ENCODE peak calls at places on chromosomes 6 and 20, in ten cellular contexts. One of them, this sample, is unnamed.

GRCh38 chr20:18397090-18397489 is 69.7 kb downstream of the DZANK1 start:
- DNase-seq in transverse colon: no peak
- DNase-seq in tibial nerve: no peak
- DNase-seq in spleen: no peak
- DNase-seq in A549: no peak
- DNase-seq in prostate gland: peak
- DNase-seq in HCT116: no peak
- DNase-seq in esophagus squamous epithelium: no peak
- DNase-seq in IMR-90: no peak
- DNase-seq in GM12892: no peak
- DNase-seq in this sample: no peak

GRCh38 chr6:44298055-44298803 is 14.9 kb downstream of the AARS2 start:
- DNase-seq in IMR-90: no peak
- DNase-seq in GM12892: no peak
- DNase-seq in spleen: peak
- DNase-seq in HCT116: no peak
- DNase-seq in transverse colon: no peak
- DNase-seq in A549: peak
- DNase-seq in prostate gland: no peak
- DNase-seq in esophagus squamous epithelium: no peak
- DNase-seq in tibial nerve: no peak
- DNase-seq in this sample: no peak

GRCh38 chr6:10976571-10976970 is 67.5 kb downstream of the ELOVL2 start:
- DNase-seq in A549: no peak
- DNase-seq in HCT116: no peak
- DNase-seq in spleen: no peak
- DNase-seq in prostate gland: no peak
- DNase-seq in GM12892: no peak
- DNase-seq in tibial nerve: no peak
- DNase-seq in IMR-90: no peak
- DNase-seq in esophagus squamous epithelium: no peak
- DNase-seq in transverse colon: no peak
- DNase-seq in this sample: no peak

GRCh38 chr20:63288581-63289251 is 4.3 kb upstream of the COL20A1 start:
- DNase-seq in HCT116: no peak
- DNase-seq in esophagus squamous epithelium: no peak
- DNase-seq in GM12892: no peak
- DNase-seq in A549: no peak
- DNase-seq in prostate gland: no peak
- DNase-seq in tibial nerve: no peak
- DNase-seq in transverse colon: no peak
- DNase-seq in spleen: no peak
- DNase-seq in IMR-90: no peak
- DNase-seq in this sample: peak

GRCh38 chr20:48624315-48625020 is 203.3 kb downstream of the PREX1 start:
- DNase-seq in GM12892: no peak
- DNase-seq in transverse colon: no peak
- DNase-seq in IMR-90: no peak
- DNase-seq in esophagus squamous epithelium: no peak
- DNase-seq in A549: no peak
- DNase-seq in spleen: peak
- DNase-seq in tibial nerve: no peak
- DNase-seq in prostate gland: no peak
- DNase-seq in HCT116: no peak
- DNase-seq in this sample: peak

GRCh38 chr6:16438677-16439615 is 200.6 kb downstream of the GMPR start:
- DNase-seq in HCT116: no peak
- DNase-seq in GM12892: no peak
- DNase-seq in A549: peak
- DNase-seq in IMR-90: peak
- DNase-seq in tibial nerve: no peak
- DNase-seq in prostate gland: no peak
- DNase-seq in spleen: no peak
- DNase-seq in esophagus squamous epithelium: no peak
- DNase-seq in transverse colon: no peak
- DNase-seq in this sample: no peak

GRCh38 chr6:53313784-53314382 is 34.9 kb downstream of the ELOVL5 start:
- DNase-seq in transverse colon: no peak
- DNase-seq in tibial nerve: no peak
- DNase-seq in IMR-90: peak
- DNase-seq in GM12892: no peak
- DNase-seq in A549: no peak
- DNase-seq in spleen: no peak
- DNase-seq in HCT116: no peak
- DNase-seq in esophagus squamous epithelium: no peak
- DNase-seq in prostate gland: no peak
- DNase-seq in this sample: no peak

GRCh38 chr6:3389390-3390167 is 67.3 kb downstream of the SLC22A23 start:
- DNase-seq in A549: no peak
- DNase-seq in GM12892: no peak
- DNase-seq in HCT116: no peak
- DNase-seq in tibial nerve: peak
- DNase-seq in transverse colon: no peak
- DNase-seq in esophagus squamous epithelium: no peak
- DNase-seq in prostate gland: no peak
- DNase-seq in IMR-90: peak
- DNase-seq in spleen: no peak
- DNase-seq in this sample: no peak

GRCh38 chr20:49661560-49662329 is 51.9 kb downstream of the B4GALT5 start:
- DNase-seq in GM12892: no peak
- DNase-seq in spleen: no peak
- DNase-seq in prostate gland: no peak
- DNase-seq in A549: no peak
- DNase-seq in transverse colon: no peak
- DNase-seq in HCT116: no peak
- DNase-seq in tibial nerve: no peak
- DNase-seq in esophagus squamous epithelium: no peak
- DNase-seq in IMR-90: no peak
- DNase-seq in this sample: no peak

GRCh38 chr20:50224553-50225255 is 34.1 kb downstream of the CEBPB start:
- DNase-seq in HCT116: no peak
- DNase-seq in A549: no peak
- DNase-seq in esophagus squamous epithelium: no peak
- DNase-seq in tibial nerve: peak
- DNase-seq in transverse colon: peak
- DNase-seq in spleen: no peak
- DNase-seq in GM12892: no peak
- DNase-seq in prostate gland: no peak
- DNase-seq in IMR-90: peak
- DNase-seq in this sample: no peak

DNA sequence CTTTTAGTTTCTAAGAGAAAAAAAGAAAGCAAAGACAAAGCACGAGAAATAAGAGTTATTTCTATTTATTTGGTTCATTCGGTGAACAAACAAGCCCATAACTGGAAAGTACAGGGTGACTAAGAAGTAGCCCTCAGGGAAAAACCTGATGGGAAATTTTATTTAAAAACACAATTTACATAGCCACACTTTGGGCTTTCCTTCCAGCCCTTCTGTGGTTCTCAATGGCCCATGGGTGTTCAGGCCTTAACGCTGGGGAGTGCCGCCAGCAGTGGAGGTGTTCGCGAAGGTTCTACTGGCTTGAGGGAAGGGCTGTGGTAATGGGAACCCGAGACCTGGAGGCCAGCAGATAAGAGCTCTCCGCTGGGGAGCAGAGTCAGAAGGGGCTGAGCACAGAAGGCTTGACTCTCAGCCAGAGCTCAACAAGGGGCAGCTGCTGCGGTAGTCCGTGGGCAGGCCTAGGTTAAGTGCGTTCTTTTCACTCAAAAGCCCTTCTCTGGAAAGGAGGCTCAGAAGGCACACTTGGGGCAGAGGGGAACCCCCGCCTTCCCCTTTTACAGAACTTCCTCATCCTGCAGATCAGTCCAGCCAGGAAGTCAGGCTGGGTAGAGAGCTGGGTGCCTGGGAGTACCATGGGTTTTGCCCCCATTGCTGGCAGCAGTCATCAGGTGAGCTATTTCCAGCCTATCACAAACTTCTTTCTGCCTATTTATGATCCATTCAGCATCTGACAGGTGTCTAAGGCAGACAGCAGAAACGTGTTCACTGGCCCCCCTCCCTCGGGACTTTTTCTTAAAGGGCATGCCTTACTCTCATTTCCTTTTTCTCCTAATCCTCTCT is 8.8 kb upstream of the CD83 start:
- DNase-seq in prostate gland: no peak
- DNase-seq in IMR-90: no peak
- DNase-seq in HCT116: no peak
- DNase-seq in transverse colon: peak
- DNase-seq in GM12892: peak
- DNase-seq in A549: no peak
- DNase-seq in spleen: peak
- DNase-seq in esophagus squamous epithelium: no peak
- DNase-seq in tibial nerve: no peak
- DNase-seq in this sample: peak
- TF ChIP-seq POLR2A in prostate gland: no peak
- TF ChIP-seq POLR2A in IMR-90: no peak
- TF ChIP-seq POLR2A in HCT116: no peak
- TF ChIP-seq POLR2A in transverse colon: no peak
- TF ChIP-seq POLR2A in GM12892: peak
- TF ChIP-seq POLR2A in A549: no peak
- TF ChIP-seq POLR2A in spleen: no peak
- TF ChIP-seq POLR2A in esophagus squamous epithelium: no peak
- TF ChIP-seq POLR2A in tibial nerve: no peak
- TF ChIP-seq POLR2A in this sample: no peak

DNA sequence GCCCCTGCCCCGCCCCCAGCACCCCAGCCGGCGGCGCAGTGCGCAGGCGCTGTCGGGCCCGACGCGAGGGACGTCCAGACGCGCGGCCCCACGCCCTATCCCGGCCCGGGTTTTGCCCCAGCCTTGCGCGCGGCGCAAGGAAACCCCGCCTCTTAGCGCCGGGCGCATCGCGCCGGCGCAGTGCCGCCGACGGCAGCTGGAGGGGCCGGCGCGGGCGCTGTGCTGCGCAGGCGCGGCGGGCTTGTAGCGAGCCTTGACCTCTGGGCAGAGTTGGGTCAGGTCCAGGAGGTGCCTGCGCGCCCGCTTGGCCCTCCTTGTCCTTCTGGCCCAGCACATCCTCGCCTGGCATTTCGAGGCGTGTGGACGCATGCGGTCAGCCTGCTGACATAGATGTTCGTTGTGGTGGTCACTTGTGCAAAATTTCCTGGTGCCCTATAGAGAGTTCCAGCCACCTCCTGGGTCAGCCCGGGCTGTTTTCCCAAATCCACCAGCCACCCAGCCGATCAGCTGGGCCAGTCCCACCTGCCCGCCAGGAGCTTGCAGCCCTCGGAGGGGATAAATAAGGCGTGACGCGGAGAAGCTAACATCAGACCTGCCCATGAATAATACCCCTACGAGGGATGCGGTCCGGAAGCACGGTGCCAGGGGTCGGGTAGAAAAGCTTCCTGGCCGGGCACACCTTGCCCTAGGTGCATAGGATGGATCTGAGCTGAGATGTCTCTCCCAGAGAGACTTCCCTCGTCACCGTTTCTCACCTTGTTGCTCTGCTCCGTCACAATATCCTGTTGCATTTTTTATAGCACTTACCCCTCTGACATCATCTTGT is 423 bp upstream of the PRELID3B start:
- DNase-seq in tibial nerve: peak
- DNase-seq in A549: peak
- DNase-seq in esophagus squamous epithelium: peak
- DNase-seq in transverse colon: peak
- DNase-seq in spleen: peak
- DNase-seq in prostate gland: peak
- DNase-seq in GM12892: peak
- DNase-seq in IMR-90: peak
- DNase-seq in HCT116: peak
- DNase-seq in this sample: peak
- TF ChIP-seq POLR2A in tibial nerve: no peak
- TF ChIP-seq POLR2A in A549: peak
- TF ChIP-seq POLR2A in esophagus squamous epithelium: peak
- TF ChIP-seq POLR2A in transverse colon: no peak
- TF ChIP-seq POLR2A in spleen: no peak
- TF ChIP-seq POLR2A in prostate gland: no peak
- TF ChIP-seq POLR2A in GM12892: peak
- TF ChIP-seq POLR2A in IMR-90: no peak
- TF ChIP-seq POLR2A in HCT116: no peak
- TF ChIP-seq POLR2A in this sample: peak

DNA sequence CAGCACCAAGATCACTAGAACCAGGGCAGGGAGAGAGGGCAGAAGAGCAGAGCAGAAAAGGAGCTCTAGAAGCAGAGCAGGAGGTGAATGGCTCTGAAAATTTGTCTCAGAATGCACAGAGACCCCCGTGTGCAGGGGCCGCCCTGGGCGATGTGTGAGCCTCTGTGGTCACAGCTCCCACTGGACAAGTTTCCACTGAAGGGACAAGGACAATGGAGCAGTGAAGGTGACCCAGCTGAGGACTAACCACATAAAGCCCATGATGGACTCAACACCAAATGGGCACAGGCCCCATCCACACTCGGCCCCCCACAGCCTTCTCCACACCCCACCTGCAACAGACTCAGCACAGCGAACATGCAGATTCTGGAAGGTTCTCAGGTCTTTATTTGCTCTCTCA is 3.5 kb downstream of the HLA-B start:
- DNase-seq in A549: no peak
- DNase-seq in prostate gland: no peak
- DNase-seq in GM12892: no peak
- DNase-seq in tibial nerve: no peak
- DNase-seq in IMR-90: no peak
- DNase-seq in HCT116: no peak
- DNase-seq in esophagus squamous epithelium: no peak
- DNase-seq in transverse colon: no peak
- DNase-seq in spleen: no peak
- DNase-seq in this sample: peak
- TF ChIP-seq POLR2A in A549: no peak
- TF ChIP-seq POLR2A in prostate gland: no peak
- TF ChIP-seq POLR2A in GM12892: no peak
- TF ChIP-seq POLR2A in tibial nerve: no peak
- TF ChIP-seq POLR2A in IMR-90: no peak
- TF ChIP-seq POLR2A in HCT116: no peak
- TF ChIP-seq POLR2A in esophagus squamous epithelium: no peak
- TF ChIP-seq POLR2A in transverse colon: no peak
- TF ChIP-seq POLR2A in spleen: no peak
- TF ChIP-seq POLR2A in this sample: no peak

DNA sequence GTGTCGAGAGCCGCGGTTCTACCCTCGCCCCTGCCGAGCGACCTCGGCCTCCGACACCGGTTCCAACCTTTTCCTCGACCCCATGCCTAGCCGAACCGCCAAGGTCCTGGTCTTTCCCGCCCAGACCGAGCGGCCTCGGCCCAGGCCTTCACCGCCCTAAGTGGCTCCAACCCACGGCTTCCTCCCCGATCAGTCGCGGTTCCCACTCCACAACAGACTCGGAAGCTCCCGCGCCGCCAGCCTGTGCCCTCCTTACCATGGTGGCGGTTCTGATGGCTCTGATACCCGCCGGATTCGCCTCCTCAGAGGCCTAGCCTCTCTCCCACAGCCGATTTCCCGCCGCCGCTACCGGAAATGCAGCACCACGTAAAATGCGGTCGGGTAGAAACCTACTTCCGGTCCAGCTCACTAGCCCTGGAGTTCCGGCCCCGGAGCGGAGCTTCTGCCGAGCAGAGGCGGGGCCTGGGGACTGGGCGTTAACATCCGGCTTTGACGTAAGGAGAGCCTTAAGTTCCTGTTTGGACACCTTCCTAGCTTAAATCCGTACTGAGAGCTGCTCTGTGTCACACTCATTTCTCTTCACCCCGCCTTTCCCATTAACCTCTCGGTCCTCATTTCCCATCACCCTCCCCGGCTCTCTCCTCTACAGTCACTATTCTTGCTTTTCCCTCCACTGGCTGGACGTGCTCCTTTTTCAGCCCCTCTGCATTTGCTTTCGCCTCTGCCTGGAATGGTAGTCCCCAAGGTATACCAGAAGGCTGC is at the start of gene SNRPB:
- DNase-seq in A549: peak
- DNase-seq in HCT116: peak
- DNase-seq in GM12892: peak
- DNase-seq in spleen: peak
- DNase-seq in transverse colon: peak
- DNase-seq in esophagus squamous epithelium: peak
- DNase-seq in tibial nerve: peak
- DNase-seq in prostate gland: peak
- DNase-seq in IMR-90: peak
- DNase-seq in this sample: peak
- TF ChIP-seq POLR2A in A549: peak
- TF ChIP-seq POLR2A in HCT116: peak
- TF ChIP-seq POLR2A in GM12892: peak
- TF ChIP-seq POLR2A in spleen: peak
- TF ChIP-seq POLR2A in transverse colon: peak
- TF ChIP-seq POLR2A in esophagus squamous epithelium: peak
- TF ChIP-seq POLR2A in tibial nerve: no peak
- TF ChIP-seq POLR2A in prostate gland: peak
- TF ChIP-seq POLR2A in IMR-90: peak
- TF ChIP-seq POLR2A in this sample: no peak

This sample was measured in upper lobe of left lung.